ENCODE peak calls at places on chromosome 9, in five cellular contexts. G, D, O, H and B are unnamed samples.
A peak's percentile ranks its signal among the peaks of the same experiment; 100 is the strongest.

GRCh38 chr9:36398745-36399144 is 1.3 kb downstream of the RNF38 start:
- DNase-seq in G (no peak), D (no peak), O (peak; percentile 88), H (no peak), B (peak; percentile 73)

GRCh38 chr9:134396825-134397224 is 70.6 kb downstream of the RXRA start:
- DNase-seq in O (no peak), G (no peak), D (no peak), H (no peak), B (no peak)

GRCh38 chr9:27303219-27303618 is 6.3 kb upstream of the EQTN start:
- DNase-seq in D (no peak), O (no peak), H (no peak), G (no peak), B (peak; percentile 26)

GRCh38 chr9:84436386-84437114 is 96.0 kb upstream of the SLC28A3 start:
- DNase-seq in H (no peak), G (no peak), D (no peak), O (no peak), B (no peak)

GRCh38 chr9:134163374-134164196 is 779 bp downstream of the RNU6ATAC start:
- DNase-seq in D (no peak), H (peak; percentile 93), O (peak; percentile 46), G (no peak), B (peak; percentile 49)

GRCh38 chr9:135284386-135285134 is 195.0 kb upstream of the PPP1R26 start:
- DNase-seq in G (no peak), D (no peak), O (no peak), H (no peak), B (no peak)

GRCh38 chr9:96574931-96575351 is 44.7 kb downstream of the CDC14B start:
- DNase-seq in G (no peak), H (no peak), O (no peak), D (no peak), B (no peak)

GRCh38 chr9:77455312-77455927 is 192.7 kb downstream of the GNA14 start:
- DNase-seq in G (no peak), O (no peak), H (no peak), D (no peak), B (peak; percentile 25)

GRCh38 chr9:38318755-38319495 is 73.6 kb upstream of the ALDH1B1 start:
- DNase-seq in D (no peak), G (no peak), O (peak; percentile 34), H (no peak), B (no peak)

GRCh38 chr9:127608104-127608966 is 3.7 kb upstream of the STXBP1 start:
- DNase-seq in D (no peak), G (no peak), H (peak; percentile 87), O (no peak), B (peak; percentile 30)

GRCh38 chr9:129868571-129869486 is 33.6 kb downstream of the USP20 start:
- DNase-seq in H (no peak), O (no peak), G (no peak), D (no peak), B (no peak)

GRCh38 chr9:125649315-125649714 is 57.7 kb downstream of the MAPKAP1 start:
- DNase-seq in O (peak; percentile 83), G (no peak), H (no peak), D (no peak), B (peak; percentile 89)

GRCh38 chr9:113774968-113775367 is 101.1 kb upstream of the ZNF618 start:
- DNase-seq in D (no peak), O (no peak), H (no peak), G (no peak), B (no peak)

GRCh38 chr9:88605500-88606172 is 70.7 kb downstream of the NXNL2 start:
- DNase-seq in D (no peak), H (no peak), O (peak; percentile 67), G (peak; percentile 10), B (peak; percentile 27)

GRCh38 chr9:1051286-1052118 is 1.3 kb downstream of the DMRT2 start:
- DNase-seq in G (no peak), H (peak; percentile 87), O (peak; percentile 16), D (no peak), B (no peak)

GRCh38 chr9:19457694-19458009 is 48.8 kb downstream of the ACER2 start:
- DNase-seq in D (no peak), H (no peak), G (no peak), O (no peak), B (no peak)
- TF ChIP-seq CTCF in D (no peak), H (no peak), G (no peak), O (no peak), B (no peak)

GRCh38 chr9:30065888-30066287 is 2318.6 kb upstream of the ACO1 start:
- DNase-seq in G (no peak), O (no peak), D (no peak), H (no peak), B (peak; percentile 7)
- TF ChIP-seq CTCF in G (no peak), O (no peak), D (no peak), H (no peak), B (peak; percentile 36)

DNA sequence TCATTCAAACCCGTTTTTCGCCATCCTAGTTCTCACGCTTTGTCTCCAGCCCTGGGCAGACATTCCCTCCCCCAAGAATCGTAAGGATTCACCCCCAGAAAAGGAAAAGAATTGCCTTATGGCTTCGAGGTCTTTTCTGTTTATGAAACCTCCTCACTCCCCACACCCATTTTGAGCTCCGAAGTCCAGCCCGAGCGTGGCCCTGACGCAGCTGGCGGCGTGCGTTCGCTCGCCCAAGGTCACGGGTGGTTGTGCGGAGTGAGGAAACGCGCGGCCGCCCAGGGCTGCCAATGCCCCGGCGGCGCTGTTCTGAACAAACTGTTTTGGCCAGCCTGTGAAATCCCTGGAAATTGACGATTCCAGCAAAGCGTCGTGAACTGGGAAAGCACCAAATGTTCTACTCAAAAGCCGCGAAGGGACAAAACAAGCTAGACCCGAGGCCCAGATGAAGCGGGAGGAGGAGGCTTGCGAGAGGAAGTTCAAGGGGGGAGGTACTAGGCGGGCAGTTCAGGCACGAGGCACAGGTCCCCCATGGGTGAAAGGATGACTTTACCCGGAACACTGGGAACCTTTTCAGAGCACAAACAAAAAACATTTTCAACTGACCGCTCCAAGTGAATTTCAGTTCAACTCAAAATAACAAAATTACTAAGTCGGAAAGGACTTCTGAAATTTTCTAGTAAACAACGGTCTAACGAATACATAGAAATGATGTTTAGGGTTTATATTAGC is 683 bp upstream of the ZFAND5 start:
- DNase-seq in H (peak; percentile 97), G (peak; percentile 79), D (no peak), O (peak; percentile 87), B (peak; percentile 77)
- TF ChIP-seq CTCF in H (no peak), G (peak; percentile 17), D (no peak), O (peak; percentile 31), B (peak; percentile 49)

GRCh38 chr9:106862946-106863740 is at the start of gene ZNF462:
- DNase-seq in H (peak; percentile 86), O (peak; percentile 75), D (no peak), G (peak; percentile 57), B (peak; percentile 70)
- TF ChIP-seq CTCF in H (no peak), O (no peak), D (peak; percentile 0), G (no peak), B (no peak)

DNA sequence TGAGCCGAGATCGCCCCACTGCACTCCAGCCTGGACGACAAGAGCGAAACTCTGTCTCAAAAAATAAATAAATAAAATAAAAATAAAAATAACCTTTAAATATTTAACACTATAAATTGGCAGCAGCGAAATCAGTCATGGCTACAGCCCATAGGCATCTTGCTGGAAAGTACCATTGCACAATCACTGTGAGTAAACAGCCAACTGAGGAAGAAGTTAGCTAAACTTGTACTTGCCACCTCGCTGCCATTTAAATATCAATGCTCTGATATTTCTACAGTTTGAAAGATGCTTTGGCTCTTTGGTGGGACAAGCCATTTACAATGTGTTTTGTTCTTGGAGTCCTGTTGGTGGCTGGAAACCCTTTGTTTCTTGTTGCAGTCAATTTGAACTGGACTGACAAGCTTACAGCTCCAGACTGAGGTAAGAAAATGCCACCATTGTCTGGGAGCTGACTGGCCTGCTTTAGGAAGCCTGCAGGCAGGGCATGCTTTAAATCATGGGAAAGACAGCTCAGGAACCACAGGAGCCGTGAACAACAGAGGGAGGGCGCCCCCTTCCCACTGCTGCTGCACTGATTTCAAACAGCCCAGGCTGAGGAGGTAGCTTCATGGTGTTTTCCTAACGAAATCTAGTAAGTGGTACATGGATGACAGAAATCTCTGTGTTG is 322.8 kb upstream of the RFX3 start:
- DNase-seq in O (no peak), D (no peak), G (no peak), H (no peak), B (no peak)
- TF ChIP-seq CTCF in O (no peak), D (peak; percentile 89), G (no peak), H (no peak), B (peak; percentile 39)